ENCODE peak calls at places on chromosomes 5 and 9, in five cellular contexts. L is HepG2, U is HCT116, J is H1, B is K562. Z is an unnamed sample.

GRCh38 chr5:170278611-170279500 is 18.7 kb downstream of the LCP2 start:
- DNase-seq in J (no peak), B (peak; percentile 61), L (no peak), U (no peak), Z (no peak)

GRCh38 chr9:109968332-109968657 is 188.3 kb downstream of the PALM2AKAP2 start:
- DNase-seq in U (no peak), B (no peak), L (no peak), J (no peak), Z (no peak)

GRCh38 chr5:143543358-143544255 is 140.1 kb upstream of the NR3C1 start:
- DNase-seq in L (peak; percentile 57), J (no peak), U (no peak), B (no peak), Z (peak; percentile 23)

GRCh38 chr9:116644099-116644688 is 42.9 kb upstream of the TRIM32 start:
- DNase-seq in B (no peak), U (no peak), J (no peak), L (no peak), Z (no peak)

GRCh38 chr9:133976888-133977287 is 15.2 kb downstream of the VAV2 start:
- DNase-seq in B (no peak), U (no peak), J (no peak), L (no peak), Z (no peak)

GRCh38 chr9:127543973-127544533 is 68.0 kb upstream of the STXBP1 start:
- DNase-seq in J (no peak), U (no peak), L (no peak), B (no peak), Z (no peak)

GRCh38 chr5:14168139-14168792 is 25.1 kb downstream of the TRIO start:
- DNase-seq in J (no peak), U (no peak), L (no peak), B (no peak), Z (no peak)

GRCh38 chr5:128965011-128965637 is at the start of gene SLC27A6:
- DNase-seq in U (peak; percentile 21), B (peak; percentile 29), L (no peak), J (no peak), Z (no peak)

GRCh38 chr9:128558431-128559310 is 6.3 kb downstream of the SPTAN1 start:
- DNase-seq in L (peak; percentile 53), B (peak; percentile 90), J (no peak), U (peak; percentile 44), Z (no peak)

GRCh38 chr5:104187656-104188055 is 625.1 kb upstream of the NUDT12 start:
- DNase-seq in U (no peak), J (no peak), B (no peak), L (no peak), Z (no peak)

GRCh38 chr5:3456121-3456681 is 139.4 kb upstream of the IRX1 start:
- DNase-seq in L (no peak), J (no peak), U (no peak), B (no peak), Z (no peak)

GRCh38 chr9:89493181-89493580 is 4.7 kb downstream of the SEMA4D start:
- DNase-seq in L (no peak), J (no peak), U (no peak), B (no peak), Z (no peak)

GRCh38 chr9:37972346-37972745 is 68.4 kb upstream of the SLC25A51 start:
- DNase-seq in U (no peak), L (no peak), J (no peak), B (no peak), Z (no peak)

GRCh38 chr5:176597417-176598389 is 12.3 kb downstream of the GPRIN1 start:
- DNase-seq in U (no peak), J (no peak), L (no peak), B (no peak), Z (no peak)

GRCh38 chr9:91758491-91758981 is 191.5 kb downstream of the ROR2 start:
- DNase-seq in L (peak; percentile 25), U (peak; percentile 32), B (peak; percentile 75), J (peak; percentile 34), Z (peak; percentile 70)

GRCh38 chr5:104171958-104172357 is 609.4 kb upstream of the NUDT12 start:
- DNase-seq in B (no peak), J (no peak), L (no peak), U (no peak), Z (no peak)

GRCh38 chr9:16150501-16150900 is 597.7 kb downstream of the CCDC171 start:
- DNase-seq in J (no peak), L (no peak), U (no peak), B (no peak), Z (no peak)

GRCh38 chr5:146588806-146589355 is 72.9 kb upstream of the GPR151 start:
- DNase-seq in J (no peak), U (no peak), L (no peak), B (no peak), Z (no peak)

GRCh38 chr5:32449216-32449721 is 4.7 kb upstream of the ZFR start:
- DNase-seq in L (no peak), U (no peak), J (no peak), B (no peak), Z (no peak)

DNA sequence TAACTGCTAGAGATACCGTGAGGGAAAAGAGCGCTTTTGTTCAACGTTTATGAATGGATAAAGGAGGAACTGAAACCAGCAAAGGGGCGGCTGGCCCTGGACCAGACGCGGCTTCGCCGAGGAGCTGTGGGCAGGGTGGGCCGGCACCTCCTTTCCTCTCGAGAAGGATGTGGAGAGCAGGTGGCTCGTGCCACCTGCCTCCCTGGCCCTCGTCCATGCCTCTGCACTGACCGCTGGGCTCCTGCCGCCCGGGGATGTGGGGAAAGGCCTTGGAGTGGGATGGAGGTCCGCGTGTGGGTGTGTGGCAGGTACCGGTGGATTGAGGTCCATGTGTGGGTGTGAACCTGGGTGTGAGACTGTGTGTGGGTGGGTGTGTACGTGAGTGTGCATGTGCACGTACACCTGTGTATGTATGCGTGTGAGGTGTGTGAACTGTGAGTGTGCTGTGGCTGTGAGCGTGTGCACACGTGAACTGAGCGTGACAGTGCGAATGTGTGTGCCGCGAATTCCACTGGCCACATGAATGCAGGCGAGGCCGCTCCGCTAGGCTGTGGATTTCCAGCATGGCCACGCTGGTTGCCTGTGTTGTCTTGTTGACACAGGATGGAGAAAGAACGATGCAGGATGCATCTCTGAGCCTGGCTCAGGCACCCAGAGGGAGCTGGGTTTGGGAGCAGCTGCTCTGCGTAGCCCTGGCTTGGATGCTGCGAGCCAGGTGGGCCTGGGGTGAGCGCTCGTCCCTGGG is 4.4 kb upstream of the CEP72 start:
- DNase-seq in L (no peak), B (no peak), U (no peak), J (no peak), Z (no peak)
- TF ChIP-seq JUND in L (no peak), B (no peak), U (no peak), J (no peak), Z (no peak)

GRCh38 chr5:35478856-35479682 is 138.6 kb upstream of the SPEF2 start:
- DNase-seq in B (no peak), J (no peak), L (peak; percentile 50), U (no peak), Z (peak; percentile 15)

GRCh38 chr5:35476046-35476445 is 141.6 kb upstream of the SPEF2 start:
- DNase-seq in L (no peak), J (no peak), U (no peak), B (no peak), Z (no peak)

GRCh38 chr5:35482167-35482755 is 135.4 kb upstream of the SPEF2 start:
- DNase-seq in B (no peak), J (no peak), L (no peak), U (no peak), Z (no peak)

GRCh38 chr5:35476789-35477188 is 140.9 kb upstream of the SPEF2 start:
- DNase-seq in J (no peak), B (no peak), L (no peak), U (no peak), Z (peak; percentile 99)

DNA sequence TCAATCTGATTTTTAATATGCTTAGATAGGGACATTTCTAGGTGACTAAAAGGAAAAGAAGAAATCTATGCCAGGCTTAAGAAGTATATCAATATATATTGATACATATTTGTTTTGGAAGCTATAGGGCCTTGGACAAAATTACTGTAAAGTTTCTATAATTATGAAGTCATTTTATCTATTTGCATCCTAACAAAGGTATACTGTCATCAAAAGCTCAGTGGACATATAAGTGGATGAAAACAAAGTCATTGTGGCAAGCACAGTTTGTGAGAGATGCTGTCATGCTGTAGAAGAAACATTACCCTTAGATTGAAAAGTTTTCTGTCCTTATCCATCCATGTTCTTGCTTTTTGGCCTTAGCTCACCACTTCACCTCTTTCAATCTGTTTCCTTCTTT is 140.3 kb upstream of the SPEF2 start:
- DNase-seq in J (no peak), U (no peak), L (no peak), B (no peak), Z (no peak)
- TF ChIP-seq JUND in J (no peak), U (no peak), L (no peak), B (no peak), Z (peak; percentile 14)

DNA sequence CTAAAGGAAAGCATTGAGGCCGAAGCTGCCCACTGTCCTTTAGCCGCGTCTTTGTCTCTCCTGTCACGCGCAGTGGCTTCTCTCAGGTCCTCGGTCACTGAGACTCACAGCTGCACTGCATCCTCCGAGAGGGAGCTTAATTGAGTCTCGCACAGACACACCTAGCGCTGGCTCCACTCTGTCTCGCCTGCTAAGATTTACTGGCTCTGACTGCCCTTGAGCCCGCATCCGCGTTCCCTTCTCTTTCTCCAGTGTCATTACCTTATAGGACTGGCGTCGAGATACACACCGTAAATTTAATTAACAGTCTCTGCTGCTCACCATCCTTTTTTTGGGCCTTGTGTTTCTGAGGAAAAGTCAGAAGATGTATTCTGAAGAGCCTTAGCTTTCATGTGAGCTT is 58.1 kb downstream of the GPR107 start:
- DNase-seq in U (no peak), L (no peak), B (no peak), J (no peak), Z (no peak)
- TF ChIP-seq JUND in U (no peak), L (no peak), B (no peak), J (no peak), Z (no peak)

GRCh38 chr5:178403956-178404600 is 171.5 kb upstream of the PHYKPL start:
- DNase-seq in B (no peak), U (no peak), J (no peak), L (no peak), Z (no peak)

GRCh38 chr5:178394074-178394473 is 161.5 kb upstream of the PHYKPL start:
- DNase-seq in B (no peak), U (no peak), L (no peak), J (no peak), Z (no peak)

GRCh38 chr5:178399723-178400115 is 167.1 kb upstream of the PHYKPL start:
- DNase-seq in U (no peak), B (no peak), L (no peak), J (no peak), Z (no peak)

GRCh38 chr5:178403351-178403750 is 170.7 kb upstream of the PHYKPL start:
- DNase-seq in B (no peak), U (no peak), J (no peak), L (no peak), Z (no peak)

DNA sequence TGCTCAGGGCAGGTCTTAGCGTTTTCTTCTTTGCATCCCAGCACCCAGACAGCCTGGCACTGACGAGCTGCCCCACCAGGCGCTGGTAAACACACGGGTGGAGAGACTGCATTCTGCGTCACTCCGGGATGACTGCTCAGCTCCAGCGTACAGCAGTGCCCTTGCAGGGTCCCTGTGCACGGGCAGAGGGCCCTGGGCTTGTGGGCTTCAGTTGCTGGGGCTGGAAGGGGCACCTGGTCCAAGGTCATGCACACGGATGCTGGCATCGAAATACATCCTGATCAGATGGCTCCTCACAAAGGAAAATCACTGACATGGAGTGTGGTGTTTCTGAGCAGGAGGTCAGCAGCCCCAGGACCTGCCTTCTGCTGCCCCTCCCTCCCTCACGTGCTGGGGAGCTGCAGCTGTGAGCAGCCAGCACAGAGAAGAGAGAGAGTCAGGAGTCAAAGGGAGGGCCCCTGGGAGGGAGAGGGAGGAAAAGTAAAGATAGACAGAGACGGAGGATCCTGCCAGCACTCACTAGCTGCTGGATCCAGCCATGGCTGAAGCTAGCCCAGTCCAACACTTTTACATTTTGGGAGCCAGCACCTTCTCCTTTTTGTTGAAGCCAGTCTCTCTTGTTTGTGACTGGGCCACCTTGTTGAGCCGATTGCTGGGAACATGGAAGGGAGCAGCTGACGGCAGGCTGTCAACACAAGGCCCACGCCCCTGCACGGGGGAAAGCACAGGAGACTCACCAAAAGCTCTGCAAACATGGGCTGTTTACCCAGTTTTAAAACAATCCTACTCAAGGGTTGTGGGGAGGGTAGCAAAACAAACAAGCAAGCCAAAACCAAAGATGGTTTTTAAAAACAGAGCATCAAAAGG is 166.5 kb upstream of the PHYKPL start:
- DNase-seq in U (no peak), B (no peak), J (no peak), L (no peak), Z (no peak)
- TF ChIP-seq JUND in U (no peak), B (no peak), J (no peak), L (no peak), Z (no peak)